ENCODE peak calls at places on chromosomes 16 and 17, in nine cellular contexts. C, U, L, V, W, Z, S, N and X are unnamed samples.

GRCh38 chr17:49717371-49717841 is 9.6 kb upstream of the SLC35B1 start:
- DNase-seq in C (no peak), L (no peak), S (no peak), W (no peak), Z (no peak), N (no peak), U (no peak), V (no peak), X (no peak)

GRCh38 chr17:62933986-62934385 is 32.0 kb upstream of the TANC2 start:
- DNase-seq in V (peak; percentile 57), Z (no peak), W (no peak), N (no peak), L (no peak), S (no peak), U (no peak), C (no peak), X (peak; percentile 35)

GRCh38 chr16:57262841-57263584 is 18.0 kb downstream of the ARL2BP start:
- DNase-seq in C (no peak), Z (no peak), N (no peak), V (no peak), L (no peak), U (no peak), W (no peak), S (peak; percentile 55), X (no peak)

GRCh38 chr16:84195201-84196093 is 4.5 kb downstream of the ADAD2 start:
- DNase-seq in C (no peak), S (no peak), W (no peak), V (no peak), U (no peak), L (no peak), N (no peak), Z (no peak), X (peak; percentile 4)

GRCh38 chr17:2735896-2736295 is 13.6 kb downstream of the CCDC92B start:
- DNase-seq in C (no peak), L (no peak), N (no peak), V (no peak), Z (no peak), S (no peak), U (no peak), W (no peak), X (no peak)

GRCh38 chr17:400257-400656 is 47.6 kb upstream of the RPH3AL start:
- DNase-seq in N (no peak), W (no peak), S (no peak), C (no peak), Z (no peak), V (no peak), U (no peak), L (no peak), X (no peak)

GRCh38 chr16:87850009-87851006 is 19.0 kb downstream of the SLC7A5 start:
- DNase-seq in U (peak; percentile 22), Z (peak; percentile 64), V (peak; percentile 76), C (peak; percentile 58), N (peak; percentile 51), S (peak; percentile 81), W (peak; percentile 80), L (peak; percentile 81), X (peak; percentile 79)

GRCh38 chr16:87132361-87133014 is 184.7 kb downstream of the C16orf95 start:
- DNase-seq in S (peak; percentile 80), W (peak; percentile 88), L (no peak), Z (no peak), N (no peak), C (peak; percentile 49), V (no peak), U (peak; percentile 83), X (peak; percentile 51)

GRCh38 chr16:27483083-27483437 is 66.7 kb downstream of the GTF3C1 start:
- DNase-seq in L (no peak), W (no peak), S (no peak), C (no peak), N (no peak), Z (no peak), U (no peak), V (no peak), X (no peak)

GRCh38 chr17:30000001-30000754 is 58.7 kb downstream of the EFCAB5 start:
- DNase-seq in U (no peak), S (no peak), C (peak; percentile 20), V (no peak), L (peak; percentile 30), N (no peak), Z (no peak), W (no peak), X (no peak)

GRCh38 chr17:6498356-6498755 is 54.1 kb downstream of the PIMREG start:
- DNase-seq in V (no peak), Z (peak; percentile 13), W (no peak), L (no peak), C (no peak), U (no peak), S (no peak), N (no peak), X (no peak)

GRCh38 chr17:4566785-4567184 is 6.4 kb upstream of the GGT6 start:
- DNase-seq in U (peak; percentile 23), Z (peak; percentile 65), C (peak; percentile 71), L (peak; percentile 76), N (peak; percentile 49), S (no peak), W (peak; percentile 76), V (peak; percentile 88), X (peak; percentile 84)

GRCh38 chr16:17350212-17350611 is 120.5 kb downstream of the XYLT1 start:
- DNase-seq in L (no peak), W (no peak), V (no peak), N (no peak), S (no peak), C (no peak), U (peak; percentile 69), Z (no peak), X (no peak)

GRCh38 chr16:72677662-72678447 is 370.1 kb downstream of the ZFHX3 start:
- DNase-seq in N (no peak), U (peak; percentile 74), L (no peak), W (no peak), Z (no peak), V (no peak), C (peak; percentile 10), S (no peak), X (peak; percentile 49)

GRCh38 chr17:10316986-10317834 is 55.6 kb downstream of the MYH13 start:
- DNase-seq in N (no peak), L (peak; percentile 30), S (no peak), C (peak; percentile 23), Z (peak; percentile 37), W (peak; percentile 72), U (no peak), V (peak; percentile 64), X (peak; percentile 72)

GRCh38 chr16:85061566-85061965 is 34.0 kb downstream of the KIAA0513 start:
- DNase-seq in L (no peak), C (no peak), S (peak; percentile 81), N (no peak), V (no peak), U (no peak), Z (no peak), W (no peak), X (no peak)

GRCh38 chr17:76530489-76530814 is 7.1 kb downstream of the CYGB start:
- DNase-seq in W (no peak), S (no peak), Z (no peak), U (peak; percentile 16), L (no peak), V (no peak), N (no peak), C (no peak), X (no peak)

GRCh38 chr17:9244066-9245052 is 223.0 kb downstream of the NTN1 start:
- DNase-seq in V (no peak), N (no peak), L (no peak), Z (peak; percentile 49), S (peak; percentile 92), C (no peak), W (no peak), U (no peak), X (no peak)

GRCh38 chr17:72358465-72358864 is 237.6 kb downstream of the SOX9 start:
- DNase-seq in N (no peak), S (no peak), Z (no peak), V (no peak), W (no peak), C (peak; percentile 96), L (no peak), U (peak; percentile 96), X (no peak)

DNA sequence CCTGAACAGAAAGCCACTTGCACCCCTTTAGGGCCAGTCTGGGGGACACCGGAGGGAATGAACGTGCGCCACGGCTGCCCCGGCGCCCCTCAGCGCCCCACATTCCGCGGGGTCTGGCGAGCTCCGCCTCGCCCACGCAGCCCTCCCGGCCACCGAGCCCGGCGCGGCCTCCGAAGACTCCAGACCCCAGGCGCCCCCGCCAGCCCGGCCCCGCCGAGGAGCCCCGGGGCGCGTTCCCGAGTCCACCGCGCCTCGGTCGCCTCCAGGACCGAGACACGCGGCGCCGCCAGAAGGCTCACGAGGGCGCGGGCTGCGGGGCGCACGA is 395 bp downstream of the CLCN7 start:
- DNase-seq in S (no peak), U (no peak), C (no peak), N (no peak), Z (no peak), L (no peak), W (peak; percentile 57), V (no peak), X (peak; percentile 43)
- H3K27ac ChIP-seq in S (peak overlapping the region; percentile 85), U (peak overlapping the region; percentile 78), C (no peak overlapping the region), N (peak overlapping the region; percentile 55), Z (peak overlapping the region; percentile 79), L (no peak overlapping the region), W (no peak overlapping the region), V (peak overlapping the region; percentile 83), X (peak overlapping the region; percentile 93)

GRCh38 chr16:23288726-23289512 is 13.2 kb upstream of the SCNN1B start:
- DNase-seq in U (no peak), C (no peak), N (no peak), V (no peak), Z (no peak), L (peak; percentile 69), S (no peak), W (no peak), X (no peak)
- H3K27ac ChIP-seq in U (no peak overlapping the region), C (no peak overlapping the region), N (no peak overlapping the region), V (no peak overlapping the region), Z (no peak overlapping the region), L (no peak overlapping the region), S (no peak overlapping the region), W (no peak overlapping the region), X (no peak overlapping the region)

DNA sequence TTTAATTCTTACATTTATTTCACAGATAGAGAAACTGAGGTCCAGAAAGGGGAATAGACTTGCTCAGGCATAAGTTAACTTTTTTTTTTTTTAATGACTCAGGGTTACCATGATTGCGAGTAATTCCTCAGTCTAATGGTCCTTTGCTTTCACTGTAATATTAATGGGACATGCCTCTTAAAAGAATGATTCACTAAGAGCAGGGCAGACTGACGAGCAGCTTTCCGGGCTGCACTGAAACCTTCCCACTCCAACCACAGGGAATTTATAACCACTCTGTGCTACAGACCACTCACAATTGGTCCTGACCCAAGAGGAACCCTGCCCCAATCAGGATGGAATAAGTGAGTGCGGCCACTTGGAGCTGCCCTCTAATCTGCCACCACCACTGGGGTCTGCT is 5.7 kb downstream of the HOXB2 start:
- DNase-seq in L (no peak), U (peak; percentile 98), C (peak; percentile 57), Z (no peak), N (no peak), V (no peak), W (no peak), S (no peak), X (no peak)
- H3K27ac ChIP-seq in L (no peak overlapping the region), U (peak overlapping the region; percentile 63), C (no peak overlapping the region), Z (no peak overlapping the region), N (no peak overlapping the region), V (no peak overlapping the region), W (no peak overlapping the region), S (no peak overlapping the region), X (no peak overlapping the region)

DNA sequence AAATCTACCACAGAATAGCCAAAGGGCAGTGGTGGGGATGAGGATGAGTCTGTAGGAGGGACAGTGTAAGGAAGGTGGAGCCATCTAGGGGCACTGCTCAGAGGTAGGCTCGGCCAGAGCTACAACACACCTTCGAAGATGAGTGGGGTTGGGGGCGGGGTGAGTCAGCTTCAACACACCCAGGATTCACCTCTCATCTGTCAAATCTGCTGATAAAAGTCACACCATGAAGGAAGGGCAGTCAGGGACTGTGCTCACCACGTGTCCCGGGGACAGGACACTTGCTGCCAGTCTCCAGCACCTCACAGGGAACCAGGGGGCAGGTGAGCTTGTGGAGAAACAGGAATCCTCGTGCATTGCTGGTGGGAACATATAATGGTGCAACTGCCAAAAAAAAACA is 133.3 kb downstream of the ANKRD11 start:
- DNase-seq in C (peak; percentile 17), W (no peak), V (no peak), U (no peak), N (no peak), S (no peak), Z (no peak), L (no peak), X (no peak)
- H3K27ac ChIP-seq in C (no peak overlapping the region), W (no peak overlapping the region), V (peak overlapping the region; percentile 60), U (no peak overlapping the region), N (no peak overlapping the region), S (no peak overlapping the region), Z (no peak overlapping the region), L (no peak overlapping the region), X (no peak overlapping the region)